ENCODE peak calls at places on chromosomes 3 and 15, in ten cellular contexts. F is activated T-helper 1 cell treated with anti-CD3 and anti-CD28 coated beads, Interleukin-12 subunit alpha, Interleukin-12 subunit beta, Interleukin-2, Interleukin-4 antibody, amounts not matched to agents 30 ng/mL and 10 ng/mL and 1 ng/mL, durations not matched to agents 14 hours and 24 hours and 36 hours; V is sigmoid colon; B is posterior cingulate gyrus; A is cardiac fibroblast; O is Kasumi-1; E is neural crest cell; C is HEK293T; D is GM04504; Q is glutamatergic neuron. Z is an unnamed sample.

GRCh38 chr3:197466586-197467399 is 89.0 kb downstream of the BDH1 start:
- DNase-seq in F (no peak), V (no peak), B (peak), A (peak), O (no peak), E (no peak), C (no peak), D (peak), Q (peak), Z (no peak)

GRCh38 chr3:30124435-30125390 is 481.7 kb upstream of the TGFBR2 start:
- DNase-seq in F (no peak), V (no peak), B (no peak), A (peak), O (no peak), E (no peak), C (no peak), D (no peak), Q (no peak), Z (no peak)

GRCh38 chr3:9903238-9903624 is 583 bp downstream of the IL17RE start:
- DNase-seq in F (no peak), V (no peak), B (no peak), A (no peak), O (peak), E (no peak), C (no peak), D (no peak), Q (no peak), Z (no peak)

GRCh38 chr3:146382386-146382785 is 87.0 kb downstream of the PLSCR2 start:
- DNase-seq in F (no peak), V (no peak), B (no peak), A (peak), O (no peak), E (no peak), C (peak), D (no peak), Q (no peak), Z (no peak)

GRCh38 chr3:30180305-30181275 is 425.8 kb upstream of the TGFBR2 start:
- DNase-seq in F (no peak), V (no peak), B (no peak), A (peak), O (peak), E (no peak), C (no peak), D (no peak), Q (no peak), Z (no peak)

GRCh38 chr15:63135804-63136203 is 14.1 kb downstream of the LACTB start:
- DNase-seq in F (no peak), V (no peak), B (no peak), A (peak), O (no peak), E (no peak), C (no peak), D (peak), Q (no peak), Z (no peak)

GRCh38 chr3:148789156-148789555 is 38.5 kb upstream of the CPB1 start:
- DNase-seq in F (no peak), V (no peak), B (no peak), A (no peak), O (no peak), E (peak), C (peak), D (no peak), Q (peak), Z (no peak)

GRCh38 chr3:151923901-151924300 is 50.5 kb downstream of the SUCNR1 start:
- DNase-seq in F (no peak), V (no peak), B (no peak), A (peak), O (no peak), E (no peak), C (no peak), D (no peak), Q (no peak), Z (no peak)

GRCh38 chr3:34934660-34935059 is 704.7 kb upstream of the ARPP21 start:
- DNase-seq in F (no peak), V (no peak), B (no peak), A (no peak), O (no peak), E (no peak), C (no peak), D (no peak), Q (no peak), Z (no peak)

GRCh38 chr3:197854596-197855343 is 63.7 kb downstream of the LRCH3 start:
- DNase-seq in F (no peak), V (no peak), B (no peak), A (peak), O (no peak), E (no peak), C (peak), D (peak), Q (no peak), Z (no peak)

GRCh38 chr3:10928396-10928960 is 64.1 kb upstream of the SLC6A1 start:
- DNase-seq in F (no peak), V (no peak), B (no peak), A (no peak), O (no peak), E (no peak), C (no peak), D (no peak), Q (no peak), Z (no peak)

Z was measured in CD4-positive, alpha-beta T cell.